ENCODE peak calls at places on chromosome 12, in seven cellular contexts. U is bronchial epithelial cell; Z is occipital lobe; C is CD4-positive, alpha-beta T cell; M is T follicular helper cell; P is nephron progenitor cell; V is RWPE1. A is an unnamed sample.

GRCh38 chr12:102216086-102216691 is 18.6 kb upstream of the PMCH start:
- DNase-seq in P (no peak), C (no peak), U (peak), V (no peak), M (no peak), Z (no peak), A (no peak)

GRCh38 chr12:124419292-124420040 is 124.6 kb downstream of the RFLNA start:
- DNase-seq in M (no peak), V (no peak), C (no peak), P (no peak), Z (no peak), U (no peak), A (no peak)

GRCh38 chr12:9143929-9144328 is 28.2 kb upstream of the A2M start:
- DNase-seq in U (no peak), Z (no peak), V (no peak), C (no peak), M (no peak), P (no peak), A (no peak)

GRCh38 chr12:24228371-24228770 is 278.9 kb upstream of the SOX5 start:
- DNase-seq in Z (peak), U (no peak), M (no peak), P (no peak), C (no peak), V (no peak), A (no peak)

GRCh38 chr12:14194572-14194971 is 170.9 kb upstream of the ATF7IP start:
- DNase-seq in V (no peak), M (no peak), U (no peak), P (no peak), C (no peak), Z (no peak), A (no peak)

GRCh38 chr12:46209914-46210834 is 58.7 kb downstream of the SLC38A1 start:
- DNase-seq in Z (no peak), V (peak), P (no peak), U (peak), C (peak), M (peak), A (no peak)

GRCh38 chr12:27523305-27523641 is 733 bp upstream of the PPFIBP1 start:
- DNase-seq in M (no peak), Z (no peak), U (no peak), C (no peak), V (no peak), P (no peak), A (no peak)

GRCh38 chr12:68792952-68793351 is 15.0 kb upstream of the MDM2 start:
- DNase-seq in M (no peak), U (peak), V (peak), C (no peak), Z (no peak), P (no peak), A (no peak)

GRCh38 chr12:50579757-50580267 is 75.0 kb downstream of the DIP2B start:
- DNase-seq in U (peak), Z (no peak), V (peak), M (no peak), C (no peak), P (no peak), A (no peak)

A was measured in anterior cingulate cortex.